ENCODE peak calls at places on chromosomes 6 and 20, in five cellular contexts. One of them, this sample, is unnamed.

GRCh38 chr6:91376686-91377085 is 789.8 kb upstream of the MAP3K7 start:
- DNase-seq in nucleus accumbens: no peak
- DNase-seq in GM12865: no peak
- DNase-seq in pancreas: peak
- DNase-seq in esophagus squamous epithelium: no peak
- DNase-seq in this sample: no peak

GRCh38 chr20:25496968-25497401 is 88.3 kb downstream of the NINL start:
- DNase-seq in pancreas: no peak
- DNase-seq in nucleus accumbens: no peak
- DNase-seq in GM12865: no peak
- DNase-seq in esophagus squamous epithelium: no peak
- DNase-seq in this sample: no peak

GRCh38 chr6:18510644-18511033 is 123.5 kb downstream of the RNF144B start:
- DNase-seq in GM12865: no peak
- DNase-seq in pancreas: no peak
- DNase-seq in esophagus squamous epithelium: no peak
- DNase-seq in nucleus accumbens: no peak
- DNase-seq in this sample: no peak

GRCh38 chr6:122422614-122423267 is 23.3 kb downstream of the HSF2 start:
- DNase-seq in nucleus accumbens: no peak
- DNase-seq in pancreas: no peak
- DNase-seq in GM12865: peak
- DNase-seq in esophagus squamous epithelium: no peak
- DNase-seq in this sample: no peak

GRCh38 chr20:41175201-41175651 is 37.9 kb downstream of the PLCG1 start:
- DNase-seq in GM12865: no peak
- DNase-seq in pancreas: no peak
- DNase-seq in nucleus accumbens: no peak
- DNase-seq in esophagus squamous epithelium: no peak
- DNase-seq in this sample: no peak

GRCh38 chr6:91462236-91462635 is 875.4 kb upstream of the MAP3K7 start:
- DNase-seq in nucleus accumbens: no peak
- DNase-seq in GM12865: no peak
- DNase-seq in esophagus squamous epithelium: no peak
- DNase-seq in pancreas: no peak
- DNase-seq in this sample: no peak

GRCh38 chr20:44731657-44732056 is 14.0 kb upstream of the KCNK15 start:
- DNase-seq in GM12865: no peak
- DNase-seq in esophagus squamous epithelium: no peak
- DNase-seq in pancreas: no peak
- DNase-seq in nucleus accumbens: no peak
- DNase-seq in this sample: no peak

GRCh38 chr6:139708342-139709199 is 334.1 kb upstream of the CITED2 start:
- DNase-seq in GM12865: no peak
- DNase-seq in esophagus squamous epithelium: no peak
- DNase-seq in pancreas: no peak
- DNase-seq in nucleus accumbens: no peak
- DNase-seq in this sample: no peak

GRCh38 chr6:130134594-130134993 is 88.2 kb downstream of the SAMD3 start:
- DNase-seq in GM12865: peak
- DNase-seq in esophagus squamous epithelium: no peak
- DNase-seq in nucleus accumbens: no peak
- DNase-seq in pancreas: no peak
- DNase-seq in this sample: no peak

GRCh38 chr6:166738778-166739654 is 112.0 kb upstream of the RPS6KA2 start:
- DNase-seq in GM12865: no peak
- DNase-seq in nucleus accumbens: no peak
- DNase-seq in esophagus squamous epithelium: no peak
- DNase-seq in pancreas: no peak
- DNase-seq in this sample: no peak

GRCh38 chr6:169839029-169839481 is 87.6 kb downstream of the ERMARD start:
- DNase-seq in nucleus accumbens: no peak
- DNase-seq in esophagus squamous epithelium: no peak
- DNase-seq in GM12865: no peak
- DNase-seq in pancreas: no peak
- DNase-seq in this sample: no peak

GRCh38 chr6:34391711-34392496 is 565 bp downstream of the NUDT3 start:
- DNase-seq in GM12865: peak
- DNase-seq in pancreas: peak
- DNase-seq in nucleus accumbens: peak
- DNase-seq in esophagus squamous epithelium: no peak
- DNase-seq in this sample: peak